ENCODE peak calls at places on chromosomes 11 and 22, in ten cellular contexts. K is T-helper 9 cell; W is hypothalamus; N is stimulated activated CD8-positive, alpha-beta memory T cell treated with anti-CD3 and anti-CD28 coated beads, Interleukin-4, amount 100 ng/mL, for 1 hour; L is mammary epithelial cell; E is memory B cell; M is brain microvascular endothelial cell; P is NCI-H2081 treated with DMSO at 0.1 percent for 48 hours; F is globus pallidus; C is LoVo. X is an unnamed sample.

GRCh38 chr11:17476317-17477083 is at the start of gene ABCC8:
- DNase-seq in K (no peak), W (no peak), N (no peak), L (peak; percentile 15), E (no peak), M (no peak), P (no peak), F (no peak), C (no peak), X (no peak)

GRCh38 chr11:2300290-2300935 is 1.3 kb downstream of the C11orf21 start:
- DNase-seq in K (no peak), W (no peak), N (no peak), L (no peak), E (no peak), M (no peak), P (no peak), F (no peak), C (no peak), X (no peak)

GRCh38 chr22:20810645-20811044 is 36.7 kb downstream of the SERPIND1 start:
- DNase-seq in K (no peak), W (no peak), N (no peak), L (no peak), E (no peak), M (no peak), P (no peak), F (no peak), C (no peak), X (no peak)

GRCh38 chr11:69496202-69496557 is 14.7 kb downstream of the LINC01488 start:
- DNase-seq in K (no peak), W (no peak), N (no peak), L (no peak), E (no peak), M (no peak), P (no peak), F (no peak), C (no peak), X (no peak)

GRCh38 chr11:63405114-63405513 is 35.5 kb downstream of the SLC22A9 start:
- DNase-seq in K (no peak), W (no peak), N (no peak), L (no peak), E (no peak), M (no peak), P (no peak), F (no peak), C (no peak), X (no peak)

GRCh38 chr22:17412232-17412631 is 43.0 kb downstream of the CECR2 start:
- DNase-seq in K (no peak), W (no peak), N (no peak), L (no peak), E (no peak), M (no peak), P (no peak), F (peak; percentile 30), C (no peak), X (no peak)

GRCh38 chr22:31106001-31106571 is 1.3 kb downstream of the SELENOM start:
- DNase-seq in K (no peak), W (no peak), N (no peak), L (no peak), E (no peak), M (no peak), P (no peak), F (no peak), C (no peak), X (no peak)

GRCh38 chr11:123434262-123434661 is 4.2 kb downstream of the GRAMD1B start:
- DNase-seq in K (no peak), W (no peak), N (no peak), L (no peak), E (no peak), M (no peak), P (no peak), F (no peak), C (no peak), X (peak; percentile 5)

GRCh38 chr11:131674051-131674755 is 303.8 kb downstream of the NTM start:
- DNase-seq in K (no peak), W (no peak), N (no peak), L (peak; percentile 72), E (no peak), M (peak; percentile 86), P (no peak), F (peak; percentile 87), C (peak; percentile 46), X (peak; percentile 88)

GRCh38 chr22:36110306-36110791 is 50.2 kb downstream of the APOL3 start:
- DNase-seq in K (no peak), W (no peak), N (no peak), L (no peak), E (no peak), M (no peak), P (no peak), F (no peak), C (no peak), X (peak; percentile 29)

GRCh38 chr22:37556750-37557149 is 3.5 kb upstream of the CDC42EP1 start:
- DNase-seq in K (no peak), W (no peak), N (no peak), L (no peak), E (no peak), M (no peak), P (no peak), F (no peak), C (no peak), X (no peak)

GRCh38 chr11:126398721-126399120 is 43.2 kb downstream of the ST3GAL4 start:
- DNase-seq in K (no peak), W (no peak), N (no peak), L (no peak), E (no peak), M (no peak), P (no peak), F (no peak), C (no peak), X (no peak)

GRCh38 chr11:6431861-6432260 is 8.9 kb downstream of the HPX start:
- DNase-seq in K (no peak), W (no peak), N (no peak), L (peak; percentile 86), E (no peak), M (peak; percentile 61), P (no peak), F (no peak), C (peak; percentile 53), X (peak; percentile 67)

GRCh38 chr11:95593101-95593500 is 196.5 kb downstream of the FAM76B start:
- DNase-seq in K (no peak), W (no peak), N (no peak), L (no peak), E (no peak), M (no peak), P (no peak), F (no peak), C (no peak), X (peak; percentile 61)

GRCh38 chr11:120212259-120212888 is 1.5 kb downstream of the OAF start:
- DNase-seq in K (no peak), W (no peak), N (no peak), L (no peak), E (no peak), M (no peak), P (no peak), F (no peak), C (no peak), X (no peak)

GRCh38 chr11:72048718-72049460 is 31.5 kb downstream of the NUMA1 start:
- DNase-seq in K (no peak), W (no peak), N (no peak), L (no peak), E (no peak), M (no peak), P (no peak), F (no peak), C (no peak), X (no peak)

GRCh38 chr22:35628732-35629131 is 11.6 kb upstream of the MB start:
- DNase-seq in K (no peak), W (no peak), N (no peak), L (no peak), E (no peak), M (no peak), P (no peak), F (no peak), C (no peak), X (no peak)

GRCh38 chr11:1959786-1960185 is 12.7 kb downstream of the MRPL23 start:
- DNase-seq in K (no peak), W (no peak), N (no peak), L (no peak), E (no peak), M (no peak), P (no peak), F (no peak), C (no peak), X (no peak)

GRCh38 chr11:70782401-70782913 is 384.1 kb downstream of the CTTN start:
- DNase-seq in K (no peak), W (no peak), N (no peak), L (no peak), E (no peak), M (no peak), P (no peak), F (no peak), C (no peak), X (no peak)

GRCh38 chr11:28981331-28981865 is 873.2 kb downstream of the METTL15 start:
- DNase-seq in K (no peak), W (no peak), N (no peak), L (no peak), E (no peak), M (peak; percentile 9), P (no peak), F (no peak), C (no peak), X (peak; percentile 27)

GRCh38 chr11:75262961-75263852 is 22.6 kb downstream of the TPBGL start:
- DNase-seq in K (no peak), W (no peak), N (no peak), L (no peak), E (no peak), M (no peak), P (no peak), F (no peak), C (no peak), X (no peak)

GRCh38 chr11:59616396-59616982 is 915 bp upstream of the OSBP start:
- DNase-seq in K (no peak), W (no peak), N (no peak), L (no peak), E (no peak), M (no peak), P (no peak), F (no peak), C (peak; percentile 9), X (no peak)

GRCh38 chr22:17063372-17064106 is 21.3 kb upstream of the IL17RA start:
- DNase-seq in K (no peak), W (no peak), N (no peak), L (no peak), E (no peak), M (no peak), P (no peak), F (peak; percentile 29), C (no peak), X (no peak)

GRCh38 chr11:12765428-12765827 is 91.2 kb downstream of the TEAD1 start:
- DNase-seq in K (no peak), W (no peak), N (no peak), L (no peak), E (no peak), M (no peak), P (peak; percentile 87), F (no peak), C (no peak), X (no peak)

GRCh38 chr22:37804502-37804885 is 3.2 kb upstream of the GCAT start:
- DNase-seq in K (no peak), W (no peak), N (no peak), L (no peak), E (no peak), M (no peak), P (no peak), F (no peak), C (no peak), X (no peak)

GRCh38 chr11:17898782-17899181 is 114.1 kb downstream of the SERGEF start:
- DNase-seq in K (no peak), W (no peak), N (no peak), L (no peak), E (no peak), M (no peak), P (no peak), F (no peak), C (no peak), X (no peak)

GRCh38 chr11:103920933-103921332 is 115.5 kb upstream of the DDI1 start:
- DNase-seq in K (no peak), W (no peak), N (no peak), L (no peak), E (no peak), M (no peak), P (no peak), F (peak; percentile 36), C (no peak), X (no peak)

GRCh38 chr22:27980424-27981148 is 61.5 kb upstream of the PITPNB start:
- DNase-seq in K (no peak), W (no peak), N (no peak), L (no peak), E (no peak), M (no peak), P (no peak), F (no peak), C (no peak), X (no peak)